ENCODE peak calls at places on chromosome 2, in five cellular contexts. One of them, this sample, is unnamed.
A peak's percentile ranks its signal among the peaks of the same experiment; 100 is the strongest.

GRCh38 chr2:210261996-210262510 is 36.8 kb upstream of the ACADL start:
- DNase-seq in A549: no peak
- DNase-seq in HepG2: no peak
- DNase-seq in adrenal gland: no peak
- DNase-seq in heart left ventricle: no peak
- DNase-seq in this sample: no peak

GRCh38 chr2:124763611-124764010 is 738.5 kb downstream of the CNTNAP5 start:
- DNase-seq in A549: no peak
- DNase-seq in heart left ventricle: no peak
- DNase-seq in adrenal gland: no peak
- DNase-seq in HepG2: no peak
- DNase-seq in this sample: no peak

GRCh38 chr2:74383254-74383653 is 3.1 kb upstream of the DCTN1 start:
- DNase-seq in adrenal gland: no peak
- DNase-seq in A549: no peak
- DNase-seq in heart left ventricle: no peak
- DNase-seq in HepG2: peak; percentile 66
- DNase-seq in this sample: no peak

GRCh38 chr2:55327470-55328230 is 58.6 kb upstream of the MTIF2 start:
- DNase-seq in HepG2: no peak
- DNase-seq in A549: no peak
- DNase-seq in heart left ventricle: no peak
- DNase-seq in adrenal gland: no peak
- DNase-seq in this sample: no peak

GRCh38 chr2:151808258-151809072 is 19.8 kb downstream of the ARL5A start:
- DNase-seq in A549: peak; percentile 27
- DNase-seq in heart left ventricle: no peak
- DNase-seq in HepG2: peak; percentile 33
- DNase-seq in adrenal gland: peak; percentile 26
- DNase-seq in this sample: no peak

GRCh38 chr2:219001100-219001576 is 7.9 kb upstream of the CRYBA2 start:
- DNase-seq in adrenal gland: no peak
- DNase-seq in heart left ventricle: no peak
- DNase-seq in HepG2: no peak
- DNase-seq in A549: no peak
- DNase-seq in this sample: peak; percentile 63

GRCh38 chr2:149087751-149088150 is 49.3 kb downstream of the LYPD6B start:
- DNase-seq in A549: no peak
- DNase-seq in adrenal gland: no peak
- DNase-seq in heart left ventricle: no peak
- DNase-seq in HepG2: no peak
- DNase-seq in this sample: no peak

GRCh38 chr2:213885485-213885884 is 525.4 kb upstream of the VWC2L start:
- DNase-seq in HepG2: no peak
- DNase-seq in heart left ventricle: no peak
- DNase-seq in A549: no peak
- DNase-seq in adrenal gland: no peak
- DNase-seq in this sample: no peak

GRCh38 chr2:167127135-167127534 is 238.9 kb downstream of the XIRP2 start:
- DNase-seq in HepG2: peak; percentile 33
- DNase-seq in heart left ventricle: no peak
- DNase-seq in A549: peak; percentile 23
- DNase-seq in adrenal gland: no peak
- DNase-seq in this sample: no peak

GRCh38 chr2:197547163-197547900 is 31.5 kb downstream of the MOB4 start:
- DNase-seq in adrenal gland: no peak
- DNase-seq in heart left ventricle: no peak
- DNase-seq in HepG2: no peak
- DNase-seq in A549: no peak
- DNase-seq in this sample: no peak

GRCh38 chr2:224982226-224982625 is 60.0 kb downstream of the DOCK10 start:
- DNase-seq in heart left ventricle: no peak
- DNase-seq in A549: no peak
- DNase-seq in adrenal gland: no peak
- DNase-seq in HepG2: no peak
- DNase-seq in this sample: no peak

GRCh38 chr2:241947876-241948275 is 78.3 kb downstream of the RTP5 start:
- DNase-seq in A549: no peak
- DNase-seq in HepG2: no peak
- DNase-seq in heart left ventricle: no peak
- DNase-seq in adrenal gland: no peak
- DNase-seq in this sample: no peak

GRCh38 chr2:241945803-241946202 is 76.3 kb downstream of the RTP5 start:
- DNase-seq in A549: no peak
- DNase-seq in HepG2: no peak
- DNase-seq in heart left ventricle: no peak
- DNase-seq in adrenal gland: no peak
- DNase-seq in this sample: no peak

GRCh38 chr2:241947401-241947800 is 77.9 kb downstream of the RTP5 start:
- DNase-seq in HepG2: no peak
- DNase-seq in A549: no peak
- DNase-seq in adrenal gland: no peak
- DNase-seq in heart left ventricle: no peak
- DNase-seq in this sample: no peak

GRCh38 chr2:241946306-241947003 is 76.9 kb downstream of the RTP5 start:
- DNase-seq in adrenal gland: no peak
- DNase-seq in HepG2: no peak
- DNase-seq in A549: no peak
- DNase-seq in heart left ventricle: no peak
- DNase-seq in this sample: peak; percentile 36

DNA sequence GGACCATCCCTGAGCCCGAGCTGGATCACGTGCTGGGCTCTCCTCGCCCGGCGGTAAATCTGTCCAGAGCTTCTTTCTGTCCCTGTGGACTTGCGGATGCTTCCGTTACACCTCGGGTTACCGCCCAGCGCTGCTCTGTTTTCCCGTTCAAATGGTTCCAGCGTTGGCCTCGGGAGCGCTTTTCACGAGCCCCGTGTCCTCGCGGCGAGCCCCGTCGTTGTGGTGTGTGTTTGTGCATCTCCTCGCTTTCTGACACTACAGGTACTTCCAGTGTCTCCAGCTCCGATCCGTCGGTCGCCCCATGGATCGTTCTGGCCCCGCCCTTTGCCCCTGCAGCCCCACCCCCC is 77.4 kb downstream of the RTP5 start:
- DNase-seq in A549: no peak
- DNase-seq in adrenal gland: no peak
- DNase-seq in HepG2: no peak
- DNase-seq in heart left ventricle: no peak
- DNase-seq in this sample: peak; percentile 43
- H3K27ac ChIP-seq in A549: no peak overlapping the region
- H3K27ac ChIP-seq in adrenal gland: no peak overlapping the region
- H3K27ac ChIP-seq in HepG2: no peak overlapping the region
- H3K27ac ChIP-seq in heart left ventricle: no peak overlapping the region
- H3K27ac ChIP-seq in this sample: no peak overlapping the region

GRCh38 chr2:9258501-9258900 is 51.9 kb downstream of the ASAP2 start:
- DNase-seq in HepG2: no peak
- DNase-seq in adrenal gland: no peak
- DNase-seq in heart left ventricle: no peak
- DNase-seq in A549: no peak
- DNase-seq in this sample: no peak
- H3K4me3 ChIP-seq in HepG2: no peak overlapping the region
- H3K4me3 ChIP-seq in adrenal gland: no peak overlapping the region
- H3K4me3 ChIP-seq in heart left ventricle: no peak overlapping the region
- H3K4me3 ChIP-seq in A549: no peak overlapping the region
- H3K4me3 ChIP-seq in this sample: no peak overlapping the region

GRCh38 chr2:36407403-36407802 is 51.8 kb downstream of the CRIM1 start:
- DNase-seq in A549: no peak
- DNase-seq in adrenal gland: no peak
- DNase-seq in heart left ventricle: no peak
- DNase-seq in HepG2: no peak
- DNase-seq in this sample: no peak

GRCh38 chr2:36408198-36408703 is 52.7 kb downstream of the CRIM1 start:
- DNase-seq in A549: peak; percentile 45
- DNase-seq in adrenal gland: no peak
- DNase-seq in heart left ventricle: no peak
- DNase-seq in HepG2: no peak
- DNase-seq in this sample: no peak

GRCh38 chr2:36411962-36412444 is 56.4 kb downstream of the CRIM1 start:
- DNase-seq in HepG2: no peak
- DNase-seq in adrenal gland: no peak
- DNase-seq in heart left ventricle: no peak
- DNase-seq in A549: peak; percentile 78
- DNase-seq in this sample: no peak

GRCh38 chr2:36410681-36411080 is 55.1 kb downstream of the CRIM1 start:
- DNase-seq in adrenal gland: no peak
- DNase-seq in heart left ventricle: no peak
- DNase-seq in A549: no peak
- DNase-seq in HepG2: no peak
- DNase-seq in this sample: no peak

GRCh38 chr2:36409971-36410370 is 54.4 kb downstream of the CRIM1 start:
- DNase-seq in heart left ventricle: no peak
- DNase-seq in HepG2: no peak
- DNase-seq in A549: no peak
- DNase-seq in adrenal gland: no peak
- DNase-seq in this sample: no peak
- TF ChIP-seq POLR2A in heart left ventricle: no peak
- TF ChIP-seq POLR2A in HepG2: no peak
- TF ChIP-seq POLR2A in A549: no peak
- TF ChIP-seq POLR2A in adrenal gland: no peak
- TF ChIP-seq POLR2A in this sample: no peak

DNA sequence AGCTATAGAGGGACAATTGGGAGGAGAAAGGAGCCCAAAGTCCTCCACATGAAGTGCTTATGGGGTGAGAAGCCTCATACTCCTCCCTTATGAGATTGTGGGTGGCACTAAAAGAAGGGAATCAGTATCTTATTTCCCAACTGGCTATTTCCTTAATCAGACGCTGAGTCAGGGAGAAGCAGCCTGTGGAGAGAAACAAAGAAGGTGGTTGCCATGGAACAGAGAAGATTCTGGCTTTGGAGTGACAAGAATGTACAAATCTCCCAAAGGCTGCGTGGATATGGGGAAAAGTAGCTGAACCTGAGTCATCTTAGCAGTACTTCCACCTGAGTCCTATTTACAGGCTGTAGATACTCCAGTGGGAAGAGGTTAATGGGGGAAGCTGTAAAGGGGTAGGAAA is 115.8 kb upstream of the CWC22 start:
- DNase-seq in HepG2: no peak
- DNase-seq in adrenal gland: no peak
- DNase-seq in heart left ventricle: no peak
- DNase-seq in A549: peak; percentile 13
- DNase-seq in this sample: no peak
- H3K27ac ChIP-seq in HepG2: no peak overlapping the region
- H3K27ac ChIP-seq in adrenal gland: no peak overlapping the region
- H3K27ac ChIP-seq in heart left ventricle: no peak overlapping the region
- H3K27ac ChIP-seq in A549: no peak overlapping the region
- H3K27ac ChIP-seq in this sample: no peak overlapping the region

GRCh38 chr2:153101187-153101586 is 377.4 kb downstream of the RPRM start:
- DNase-seq in adrenal gland: peak; percentile 50
- DNase-seq in heart left ventricle: no peak
- DNase-seq in A549: no peak
- DNase-seq in HepG2: peak; percentile 23
- DNase-seq in this sample: no peak
- H3K4me3 ChIP-seq in adrenal gland: no peak overlapping the region
- H3K4me3 ChIP-seq in heart left ventricle: no peak overlapping the region
- H3K4me3 ChIP-seq in A549: no peak overlapping the region
- H3K4me3 ChIP-seq in HepG2: no peak overlapping the region
- H3K4me3 ChIP-seq in this sample: no peak overlapping the region

DNA sequence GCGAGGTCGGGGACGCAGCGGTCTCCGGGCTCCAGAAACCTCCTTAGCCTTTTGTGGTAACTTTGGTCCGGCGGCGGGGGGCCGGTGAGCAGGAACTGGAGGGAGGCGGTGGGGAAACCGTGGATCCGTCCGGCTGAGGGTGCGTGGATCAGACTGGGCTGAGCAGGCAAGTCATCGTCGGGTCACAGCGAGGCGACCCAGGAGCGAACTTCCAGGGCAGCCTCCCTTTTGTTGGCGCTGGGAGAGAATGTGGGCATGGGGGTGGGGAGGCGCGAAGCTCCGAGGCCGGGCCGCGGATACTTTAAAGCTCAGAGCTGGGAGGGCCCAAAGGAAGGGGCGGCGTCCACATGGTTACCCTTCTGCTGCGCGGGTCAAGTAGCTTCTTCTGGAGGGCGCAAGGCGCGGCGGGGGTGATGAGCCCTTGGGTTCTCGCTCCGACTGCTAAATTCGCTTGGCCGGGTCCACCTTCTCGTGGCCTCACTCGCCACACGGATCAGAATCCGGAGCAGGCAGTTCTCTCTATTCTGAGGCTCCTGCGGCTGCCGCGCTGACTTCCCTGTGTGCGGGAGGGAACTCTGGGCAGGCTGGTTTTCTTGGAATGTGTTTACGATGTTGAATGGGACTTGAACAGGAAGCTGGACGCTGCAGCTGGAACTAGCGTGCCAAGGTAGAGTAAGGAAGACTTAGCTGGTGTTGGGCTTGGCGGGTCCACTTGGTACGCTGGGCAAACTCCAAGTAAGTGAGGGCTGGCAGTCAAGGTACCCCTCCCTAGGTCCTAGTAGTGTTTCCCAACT is 969 bp downstream of the GULP1 start:
- DNase-seq in A549: peak; percentile 94
- DNase-seq in HepG2: no peak
- DNase-seq in heart left ventricle: peak; percentile 75
- DNase-seq in adrenal gland: peak; percentile 76
- DNase-seq in this sample: no peak
- TF ChIP-seq POLR2A in A549: peak; percentile 89
- TF ChIP-seq POLR2A in HepG2: no peak
- TF ChIP-seq POLR2A in heart left ventricle: peak; percentile 23
- TF ChIP-seq POLR2A in adrenal gland: peak; percentile 9
- TF ChIP-seq POLR2A in this sample: peak; percentile 78

This sample was measured in Peyer's patch.